ENCODE peak calls at places on chromosome 4, in five cellular contexts. One of them, this sample, is unnamed.

GRCh38 chr4:109472343-109472761 is 38.7 kb downstream of the SEC24B start:
- DNase-seq in breast epithelium: no peak
- DNase-seq in activated CD4-positive, alpha-beta T cell treated with anti-CD3 and anti-CD28 coated beads, Interleukin-2, amount 50 U/mL, for 48 hours: no peak
- DNase-seq in islet precursor cell: no peak
- DNase-seq in SHP77: no peak
- DNase-seq in this sample: no peak

GRCh38 chr4:55543858-55544257 is 2.9 kb downstream of the CLOCK start:
- DNase-seq in breast epithelium: no peak
- DNase-seq in islet precursor cell: no peak
- DNase-seq in SHP77: no peak
- DNase-seq in activated CD4-positive, alpha-beta T cell treated with anti-CD3 and anti-CD28 coated beads, Interleukin-2, amount 50 U/mL, for 48 hours: no peak
- DNase-seq in this sample: no peak

GRCh38 chr4:173532725-173533511 is 2.9 kb upstream of the HAND2 start:
- DNase-seq in activated CD4-positive, alpha-beta T cell treated with anti-CD3 and anti-CD28 coated beads, Interleukin-2, amount 50 U/mL, for 48 hours: no peak
- DNase-seq in breast epithelium: no peak
- DNase-seq in islet precursor cell: no peak
- DNase-seq in SHP77: no peak
- DNase-seq in this sample: no peak

GRCh38 chr4:4585012-4585670 is 43.3 kb upstream of the STX18 start:
- DNase-seq in breast epithelium: no peak
- DNase-seq in SHP77: no peak
- DNase-seq in islet precursor cell: no peak
- DNase-seq in activated CD4-positive, alpha-beta T cell treated with anti-CD3 and anti-CD28 coated beads, Interleukin-2, amount 50 U/mL, for 48 hours: no peak
- DNase-seq in this sample: no peak

GRCh38 chr4:84497220-84497834 is 1.8 kb downstream of the NKX6-1 start:
- DNase-seq in activated CD4-positive, alpha-beta T cell treated with anti-CD3 and anti-CD28 coated beads, Interleukin-2, amount 50 U/mL, for 48 hours: no peak
- DNase-seq in breast epithelium: no peak
- DNase-seq in islet precursor cell: no peak
- DNase-seq in SHP77: no peak
- DNase-seq in this sample: no peak

GRCh38 chr4:47482326-47482725 is 2.7 kb upstream of the ATP10D start:
- DNase-seq in SHP77: no peak
- DNase-seq in breast epithelium: no peak
- DNase-seq in islet precursor cell: no peak
- DNase-seq in activated CD4-positive, alpha-beta T cell treated with anti-CD3 and anti-CD28 coated beads, Interleukin-2, amount 50 U/mL, for 48 hours: no peak
- DNase-seq in this sample: no peak

GRCh38 chr4:106092361-106093040 is 197.2 kb downstream of the NPNT start:
- DNase-seq in breast epithelium: no peak
- DNase-seq in activated CD4-positive, alpha-beta T cell treated with anti-CD3 and anti-CD28 coated beads, Interleukin-2, amount 50 U/mL, for 48 hours: no peak
- DNase-seq in islet precursor cell: no peak
- DNase-seq in SHP77: no peak
- DNase-seq in this sample: no peak

GRCh38 chr4:6005175-6005574 is 13.1 kb downstream of the C4orf50 start:
- DNase-seq in islet precursor cell: no peak
- DNase-seq in breast epithelium: peak
- DNase-seq in SHP77: no peak
- DNase-seq in activated CD4-positive, alpha-beta T cell treated with anti-CD3 and anti-CD28 coated beads, Interleukin-2, amount 50 U/mL, for 48 hours: no peak
- DNase-seq in this sample: no peak

GRCh38 chr4:4388836-4389575 is 2.1 kb downstream of the NSG1 start:
- DNase-seq in islet precursor cell: no peak
- DNase-seq in SHP77: no peak
- DNase-seq in breast epithelium: no peak
- DNase-seq in activated CD4-positive, alpha-beta T cell treated with anti-CD3 and anti-CD28 coated beads, Interleukin-2, amount 50 U/mL, for 48 hours: no peak
- DNase-seq in this sample: peak

GRCh38 chr4:24472514-24473308 is 111.6 kb downstream of the DHX15 start:
- DNase-seq in islet precursor cell: peak
- DNase-seq in SHP77: peak
- DNase-seq in activated CD4-positive, alpha-beta T cell treated with anti-CD3 and anti-CD28 coated beads, Interleukin-2, amount 50 U/mL, for 48 hours: peak
- DNase-seq in breast epithelium: peak
- DNase-seq in this sample: peak

GRCh38 chr4:99208719-99209075 is 10.3 kb downstream of the ADH6 start:
- DNase-seq in SHP77: no peak
- DNase-seq in breast epithelium: no peak
- DNase-seq in islet precursor cell: no peak
- DNase-seq in activated CD4-positive, alpha-beta T cell treated with anti-CD3 and anti-CD28 coated beads, Interleukin-2, amount 50 U/mL, for 48 hours: no peak
- DNase-seq in this sample: no peak

GRCh38 chr4:3529363-3529762 is 2.9 kb downstream of the LRPAP1 start:
- DNase-seq in breast epithelium: no peak
- DNase-seq in SHP77: no peak
- DNase-seq in islet precursor cell: peak
- DNase-seq in activated CD4-positive, alpha-beta T cell treated with anti-CD3 and anti-CD28 coated beads, Interleukin-2, amount 50 U/mL, for 48 hours: no peak
- DNase-seq in this sample: no peak

GRCh38 chr4:185716008-185716976 is 95.7 kb downstream of the SORBS2 start:
- DNase-seq in islet precursor cell: no peak
- DNase-seq in activated CD4-positive, alpha-beta T cell treated with anti-CD3 and anti-CD28 coated beads, Interleukin-2, amount 50 U/mL, for 48 hours: no peak
- DNase-seq in SHP77: peak
- DNase-seq in breast epithelium: no peak
- DNase-seq in this sample: no peak

GRCh38 chr4:38162240-38162784 is 202.1 kb downstream of the PTTG2 start:
- DNase-seq in breast epithelium: no peak
- DNase-seq in islet precursor cell: no peak
- DNase-seq in activated CD4-positive, alpha-beta T cell treated with anti-CD3 and anti-CD28 coated beads, Interleukin-2, amount 50 U/mL, for 48 hours: no peak
- DNase-seq in SHP77: peak
- DNase-seq in this sample: peak

GRCh38 chr4:87375719-87376291 is 15.2 kb downstream of the HSD17B11 start:
- DNase-seq in activated CD4-positive, alpha-beta T cell treated with anti-CD3 and anti-CD28 coated beads, Interleukin-2, amount 50 U/mL, for 48 hours: no peak
- DNase-seq in SHP77: peak
- DNase-seq in breast epithelium: no peak
- DNase-seq in islet precursor cell: no peak
- DNase-seq in this sample: peak

GRCh38 chr4:52959545-52959944 is 97.4 kb downstream of the RASL11B start:
- DNase-seq in activated CD4-positive, alpha-beta T cell treated with anti-CD3 and anti-CD28 coated beads, Interleukin-2, amount 50 U/mL, for 48 hours: no peak
- DNase-seq in islet precursor cell: no peak
- DNase-seq in SHP77: no peak
- DNase-seq in breast epithelium: no peak
- DNase-seq in this sample: no peak

GRCh38 chr4:13432453-13432852 is 51.7 kb downstream of the RAB28 start:
- DNase-seq in islet precursor cell: no peak
- DNase-seq in activated CD4-positive, alpha-beta T cell treated with anti-CD3 and anti-CD28 coated beads, Interleukin-2, amount 50 U/mL, for 48 hours: no peak
- DNase-seq in breast epithelium: no peak
- DNase-seq in SHP77: no peak
- DNase-seq in this sample: no peak

GRCh38 chr4:16783119-16783518 is 115.3 kb downstream of the LDB2 start:
- DNase-seq in SHP77: no peak
- DNase-seq in breast epithelium: no peak
- DNase-seq in activated CD4-positive, alpha-beta T cell treated with anti-CD3 and anti-CD28 coated beads, Interleukin-2, amount 50 U/mL, for 48 hours: no peak
- DNase-seq in islet precursor cell: no peak
- DNase-seq in this sample: no peak

This sample was measured in ovary.